ENCODE peak calls at places on chromosomes 11 and 22, in four cellular contexts. One of them, this sample, is unnamed.
A peak's percentile ranks its signal among the peaks of the same experiment; 100 is the strongest.

GRCh38 chr11:127136438-127136837 is 135.9 kb upstream of the KIRREL3 start:
- DNase-seq in AG09309: no peak
- DNase-seq in ACHN: no peak
- DNase-seq in NCI-H1694: no peak
- DNase-seq in this sample: no peak

GRCh38 chr22:50008151-50009040 is 4.2 kb downstream of the IL17REL start:
- DNase-seq in NCI-H1694: no peak
- DNase-seq in ACHN: no peak
- DNase-seq in AG09309: no peak
- DNase-seq in this sample: no peak

GRCh38 chr11:11782532-11783110 is 59.2 kb upstream of the USP47 start:
- DNase-seq in AG09309: no peak
- DNase-seq in NCI-H1694: no peak
- DNase-seq in ACHN: no peak
- DNase-seq in this sample: peak; percentile 74

GRCh38 chr22:41479671-41480396 is 10.9 kb downstream of the ACO2 start:
- DNase-seq in NCI-H1694: peak; percentile 39
- DNase-seq in ACHN: no peak
- DNase-seq in AG09309: no peak
- DNase-seq in this sample: peak; percentile 64

GRCh38 chr22:46546466-46547178 is 9.2 kb upstream of the CELSR1 start:
- DNase-seq in NCI-H1694: no peak
- DNase-seq in ACHN: peak; percentile 46
- DNase-seq in AG09309: no peak
- DNase-seq in this sample: no peak

GRCh38 chr22:32622004-32622761 is 147.6 kb downstream of the FBXO7 start:
- DNase-seq in NCI-H1694: no peak
- DNase-seq in ACHN: no peak
- DNase-seq in AG09309: peak; percentile 51
- DNase-seq in this sample: no peak

GRCh38 chr22:34688825-34689224 is 377.1 kb upstream of the ISX start:
- DNase-seq in ACHN: no peak
- DNase-seq in AG09309: no peak
- DNase-seq in NCI-H1694: no peak
- DNase-seq in this sample: no peak

GRCh38 chr11:71440021-71440755 is 8.0 kb downstream of the DHCR7 start:
- DNase-seq in ACHN: no peak
- DNase-seq in AG09309: no peak
- DNase-seq in NCI-H1694: no peak
- DNase-seq in this sample: no peak

GRCh38 chr22:23826510-23827350 is 12.1 kb downstream of the DERL3 start:
- DNase-seq in ACHN: no peak
- DNase-seq in NCI-H1694: no peak
- DNase-seq in AG09309: no peak
- DNase-seq in this sample: peak; percentile 12

GRCh38 chr11:134272381-134273316 is 3.5 kb upstream of the GLB1L3 start:
- DNase-seq in ACHN: no peak
- DNase-seq in AG09309: peak; percentile 21
- DNase-seq in NCI-H1694: no peak
- DNase-seq in this sample: peak; percentile 14

GRCh38 chr22:48532986-48533385 is 1294.7 kb downstream of the BRD1 start:
- DNase-seq in ACHN: no peak
- DNase-seq in AG09309: no peak
- DNase-seq in NCI-H1694: no peak
- DNase-seq in this sample: no peak

GRCh38 chr22:46731246-46732040 is 6.6 kb downstream of the CERK start:
- DNase-seq in ACHN: peak; percentile 48
- DNase-seq in AG09309: no peak
- DNase-seq in NCI-H1694: no peak
- DNase-seq in this sample: peak; percentile 82

GRCh38 chr11:114886644-114887259 is 208.4 kb downstream of the NXPE2 start:
- DNase-seq in ACHN: no peak
- DNase-seq in AG09309: no peak
- DNase-seq in NCI-H1694: no peak
- DNase-seq in this sample: peak; percentile 51

GRCh38 chr11:134393638-134394037 is 18.4 kb downstream of the B3GAT1 start:
- DNase-seq in AG09309: no peak
- DNase-seq in NCI-H1694: no peak
- DNase-seq in ACHN: no peak
- DNase-seq in this sample: no peak

GRCh38 chr22:25077964-25078363 is 121.7 kb upstream of the CRYBB3 start:
- DNase-seq in NCI-H1694: no peak
- DNase-seq in AG09309: no peak
- DNase-seq in ACHN: no peak
- DNase-seq in this sample: peak; percentile 30

GRCh38 chr11:34576331-34576730 is 44.6 kb upstream of the EHF start:
- DNase-seq in ACHN: no peak
- DNase-seq in AG09309: no peak
- DNase-seq in NCI-H1694: no peak
- DNase-seq in this sample: no peak

GRCh38 chr22:32620992-32621391 is 146.4 kb downstream of the FBXO7 start:
- DNase-seq in AG09309: no peak
- DNase-seq in NCI-H1694: no peak
- DNase-seq in ACHN: no peak
- DNase-seq in this sample: no peak

GRCh38 chr11:117333921-117334320 is 6.3 kb downstream of the CEP164 start:
- DNase-seq in ACHN: no peak
- DNase-seq in AG09309: no peak
- DNase-seq in NCI-H1694: no peak
- DNase-seq in this sample: no peak